ENCODE peak calls at places on chromosomes 5 and 9, in ten cellular contexts. S, J, H, O, M, V, I, B, L and D are unnamed samples.

GRCh38 chr9:118059520-118060278 is 355.5 kb downstream of the TLR4 start:
- DNase-seq in S (peak; percentile 30), J (peak; percentile 5), H (no peak), O (peak; percentile 15), M (no peak), V (no peak), I (no peak), B (no peak), L (no peak), D (peak; percentile 40)

GRCh38 chr9:110640736-110641135 is 27.9 kb upstream of the MUSK start:
- DNase-seq in S (no peak), J (no peak), H (no peak), O (no peak), M (no peak), V (no peak), I (no peak), B (no peak), L (no peak), D (no peak)

GRCh38 chr5:80654054-80654390 is 430 bp upstream of the MSH3 start:
- DNase-seq in S (peak; percentile 54), J (no peak), H (no peak), O (no peak), M (peak; percentile 25), V (peak; percentile 1), I (no peak), B (peak; percentile 18), L (no peak), D (peak; percentile 70)

GRCh38 chr5:154302181-154302580 is 111.6 kb downstream of the GALNT10 start:
- DNase-seq in S (no peak), J (peak; percentile 56), H (no peak), O (peak; percentile 45), M (no peak), V (no peak), I (no peak), B (no peak), L (no peak), D (peak; percentile 80)

GRCh38 chr5:171857537-171857936 is 71.9 kb downstream of the SMIM23 start:
- DNase-seq in S (no peak), J (no peak), H (no peak), O (no peak), M (no peak), V (no peak), I (no peak), B (no peak), L (no peak), D (peak; percentile 80)

GRCh38 chr9:112028242-112029221 is 131.9 kb downstream of the UGCG start:
- DNase-seq in S (no peak), J (no peak), H (no peak), O (no peak), M (no peak), V (peak; percentile 1), I (no peak), B (no peak), L (no peak), D (no peak)

GRCh38 chr5:90983148-90983547 is 400.0 kb downstream of the ARRDC3 start:
- DNase-seq in S (no peak), J (no peak), H (no peak), O (no peak), M (peak; percentile 51), V (no peak), I (no peak), B (no peak), L (no peak), D (no peak)

GRCh38 chr5:133643365-133643764 is 31.0 kb upstream of the FSTL4 start:
- DNase-seq in S (no peak), J (no peak), H (no peak), O (no peak), M (no peak), V (no peak), I (no peak), B (no peak), L (no peak), D (no peak)

GRCh38 chr5:169430676-169431075 is 129.7 kb upstream of the SLIT3 start:
- DNase-seq in S (no peak), J (no peak), H (no peak), O (no peak), M (no peak), V (no peak), I (no peak), B (no peak), L (no peak), D (no peak)

GRCh38 chr9:79988126-79988525 is 416.4 kb downstream of the TLE4 start:
- DNase-seq in S (no peak), J (no peak), H (no peak), O (no peak), M (no peak), V (no peak), I (no peak), B (no peak), L (no peak), D (no peak)

GRCh38 chr9:34190996-34191892 is 12.4 kb downstream of the UBAP1 start:
- DNase-seq in S (no peak), J (peak; percentile 84), H (no peak), O (no peak), M (peak; percentile 30), V (no peak), I (no peak), B (no peak), L (no peak), D (no peak)

GRCh38 chr9:3672399-3672798 is 146.6 kb upstream of the RFX3 start:
- DNase-seq in S (no peak), J (no peak), H (no peak), O (no peak), M (no peak), V (no peak), I (no peak), B (no peak), L (no peak), D (no peak)

GRCh38 chr5:158498959-158499679 is 600.6 kb downstream of the EBF1 start:
- DNase-seq in S (no peak), J (no peak), H (no peak), O (no peak), M (no peak), V (no peak), I (no peak), B (no peak), L (no peak), D (no peak)

GRCh38 chr5:111697881-111698757 is 58.9 kb downstream of the NREP start:
- DNase-seq in S (no peak), J (no peak), H (no peak), O (no peak), M (no peak), V (no peak), I (no peak), B (no peak), L (no peak), D (no peak)

GRCh38 chr9:42388146-42388690 is 204.8 kb downstream of the SPATA31A6 start:
- DNase-seq in S (no peak), J (no peak), H (no peak), O (no peak), M (peak; percentile 6), V (no peak), I (no peak), B (no peak), L (no peak), D (no peak)

GRCh38 chr5:139061274-139061673 is 136.9 kb downstream of the SIL1 start:
- DNase-seq in S (no peak), J (no peak), H (no peak), O (peak; percentile 63), M (no peak), V (no peak), I (no peak), B (no peak), L (no peak), D (no peak)

GRCh38 chr5:103262422-103262871 is 3.9 kb downstream of the MACIR start:
- DNase-seq in S (no peak), J (no peak), H (no peak), O (no peak), M (no peak), V (no peak), I (no peak), B (no peak), L (no peak), D (no peak)

GRCh38 chr9:82255533-82255932 is 267.0 kb downstream of the SPATA31D1 start:
- DNase-seq in S (no peak), J (no peak), H (no peak), O (no peak), M (no peak), V (no peak), I (no peak), B (no peak), L (no peak), D (peak; percentile 33)

GRCh38 chr9:3576358-3576757 is 50.6 kb upstream of the RFX3 start:
- DNase-seq in S (no peak), J (no peak), H (no peak), O (peak; percentile 26), M (no peak), V (no peak), I (no peak), B (no peak), L (no peak), D (no peak)

GRCh38 chr9:607417-607816 is 234.1 kb upstream of the DMRT1 start:
- DNase-seq in S (no peak), J (no peak), H (no peak), O (no peak), M (no peak), V (no peak), I (no peak), B (no peak), L (no peak), D (no peak)